ENCODE peak calls at places on chromosomes 6 and 20, in ten cellular contexts. Y is B cell; C is H1; T is AG04450; X is A549; A is brain microvascular endothelial cell; I is ascending aorta; G is right lobe of liver; Z is fibroblast of pulmonary artery; W is activated CD8-positive, alpha-beta T cell treated with anti-CD3 and anti-CD28 coated beads for 36 hours. Q is an unnamed sample.

GRCh38 chr6:110044093-110044492 is 66.0 kb downstream of the GPR6 start:
- DNase-seq in Z (no peak), A (no peak), C (no peak), T (no peak), W (no peak), G (no peak), Y (no peak), X (no peak), I (no peak), Q (no peak)

GRCh38 chr6:100464162-100464851 is 414 bp downstream of the SIM1 start:
- DNase-seq in X (no peak), G (no peak), C (no peak), Z (no peak), I (no peak), Y (no peak), T (no peak), W (no peak), A (no peak), Q (no peak)

GRCh38 chr6:165701564-165702354 is 38.7 kb upstream of the PDE10A start:
- DNase-seq in X (no peak), G (no peak), Y (no peak), T (no peak), Z (no peak), I (no peak), A (no peak), C (no peak), W (no peak), Q (no peak)

GRCh38 chr20:13571662-13572061 is 67.1 kb downstream of the TASP1 start:
- DNase-seq in G (no peak), C (peak), A (no peak), X (no peak), Y (no peak), I (no peak), T (no peak), W (no peak), Z (no peak), Q (no peak)

GRCh38 chr6:143368426-143368825 is 82.1 kb downstream of the ADAT2 start:
- DNase-seq in T (peak), I (no peak), C (no peak), X (no peak), Z (peak), A (peak), G (no peak), Y (no peak), W (peak), Q (peak)

GRCh38 chr6:169292340-169293124 is 38.9 kb upstream of the THBS2 start:
- DNase-seq in Z (peak), T (peak), Y (no peak), A (peak), W (no peak), G (no peak), I (no peak), C (no peak), X (peak), Q (no peak)

GRCh38 chr6:71072508-71072907 is 115.6 kb upstream of the B3GAT2 start:
- DNase-seq in C (no peak), T (no peak), G (no peak), W (no peak), X (no peak), Z (peak), A (peak), I (no peak), Y (no peak), Q (no peak)

GRCh38 chr6:13079096-13079758 is 249.1 kb downstream of the TBC1D7 start:
- DNase-seq in C (no peak), I (no peak), Y (no peak), G (no peak), A (no peak), W (no peak), X (no peak), Z (no peak), T (no peak), Q (no peak)

GRCh38 chr6:147738516-147739187 is 230.2 kb downstream of the SAMD5 start:
- DNase-seq in C (no peak), I (no peak), Y (no peak), G (no peak), Z (peak), T (no peak), W (peak), X (no peak), A (no peak), Q (no peak)

GRCh38 chr6:36912583-36912982 is 26.8 kb downstream of the C6orf89 start:
- DNase-seq in W (peak), T (peak), X (no peak), Y (no peak), A (peak), C (no peak), G (no peak), Z (peak), I (no peak), Q (peak)

GRCh38 chr6:142702501-142703460 is 242.2 kb downstream of the HIVEP2 start:
- DNase-seq in Z (peak), G (peak), Y (peak), T (no peak), W (no peak), C (no peak), X (no peak), A (no peak), I (peak), Q (peak)

GRCh38 chr6:12276332-12276943 is 13.7 kb upstream of the EDN1 start:
- DNase-seq in A (no peak), W (no peak), C (no peak), T (no peak), X (no peak), G (no peak), Z (no peak), I (no peak), Y (no peak), Q (no peak)

GRCh38 chr6:83006270-83006905 is 59.3 kb downstream of the UBE3D start:
- DNase-seq in Z (no peak), Y (no peak), T (no peak), C (no peak), G (no peak), X (no peak), W (no peak), I (no peak), A (no peak), Q (no peak)

GRCh38 chr6:37779111-37779800 is 40.3 kb upstream of the ZFAND3 start:
- DNase-seq in T (no peak), X (no peak), A (no peak), Z (no peak), C (no peak), G (no peak), Y (no peak), W (no peak), I (no peak), Q (no peak)

GRCh38 chr6:47092249-47092648 is 50.1 kb upstream of the ADGRF1 start:
- DNase-seq in C (no peak), A (no peak), Y (no peak), Z (peak), I (no peak), W (no peak), G (no peak), T (no peak), X (no peak), Q (no peak)

GRCh38 chr6:33904050-33904827 is 100.4 kb upstream of the MLN start:
- DNase-seq in I (no peak), W (peak), G (no peak), X (no peak), T (no peak), A (no peak), C (no peak), Y (peak), Z (no peak), Q (peak)

DNA sequence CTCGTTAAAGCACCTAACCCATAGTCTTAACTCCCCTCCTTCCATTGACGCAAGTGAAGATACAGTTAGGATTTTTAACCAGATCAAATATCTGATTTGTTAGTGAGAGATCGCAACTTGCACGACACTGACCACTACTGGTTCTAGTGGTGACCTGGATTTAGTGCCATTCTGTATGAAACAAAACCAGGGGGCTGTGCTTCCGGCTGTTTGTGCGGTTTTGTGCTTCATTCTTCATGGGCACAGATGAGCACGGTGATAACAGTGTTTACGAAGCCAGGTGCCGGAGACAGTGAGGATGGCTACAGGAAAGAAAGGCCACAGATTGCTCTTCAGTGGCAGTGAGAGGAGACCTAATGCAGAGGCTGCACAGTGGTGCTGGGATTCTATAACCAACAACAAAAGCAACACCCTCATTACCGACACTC is 75.5 kb downstream of the NOL4L start:
- DNase-seq in T (no peak), C (no peak), A (no peak), X (no peak), Y (peak), W (peak), I (no peak), Z (no peak), G (no peak), Q (peak)
- TF ChIP-seq CTCF in T (peak), C (peak), A (peak), X (peak), Y (no peak), W (no peak), I (no peak), Z (peak), G (peak), Q (no peak)

GRCh38 chr6:134330555-134330954 is 12.6 kb upstream of the SGK1 start:
- DNase-seq in C (no peak), Y (no peak), Z (no peak), W (no peak), X (no peak), I (no peak), A (no peak), T (no peak), G (no peak), Q (no peak)

GRCh38 chr6:134331255-134331654 is 13.3 kb upstream of the SGK1 start:
- DNase-seq in C (no peak), Y (no peak), T (no peak), A (no peak), Z (no peak), I (no peak), W (no peak), G (no peak), X (no peak), Q (no peak)

GRCh38 chr6:134324766-134325165 is 6.9 kb upstream of the SGK1 start:
- DNase-seq in I (no peak), T (no peak), A (no peak), C (no peak), Z (no peak), G (no peak), X (no peak), Y (no peak), W (no peak), Q (no peak)

GRCh38 chr6:134328138-134328537 is 10.2 kb upstream of the SGK1 start:
- DNase-seq in W (no peak), X (no peak), Y (no peak), Z (no peak), T (no peak), A (no peak), C (no peak), G (no peak), I (no peak), Q (no peak)

DNA sequence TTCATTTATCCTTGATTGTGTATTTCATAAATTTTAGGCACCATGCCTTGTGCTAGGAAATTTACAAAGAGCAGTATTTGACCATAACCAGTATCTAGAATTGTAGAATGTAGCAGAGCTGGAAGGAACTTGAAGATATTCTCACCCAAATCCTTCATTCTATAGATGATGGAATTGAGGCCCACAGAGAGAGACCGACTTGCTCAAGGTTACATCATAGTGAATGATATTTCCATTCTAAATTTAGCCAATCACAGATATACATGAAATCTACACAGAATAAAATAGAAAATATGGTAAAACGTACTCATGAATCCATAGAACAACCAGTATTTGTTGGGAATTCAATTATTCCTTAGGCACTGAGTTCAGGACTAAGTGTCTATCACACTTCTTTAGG is 10.9 kb upstream of the SGK1 start:
- DNase-seq in A (no peak), W (no peak), G (no peak), C (no peak), Y (no peak), T (no peak), X (no peak), I (no peak), Z (no peak), Q (no peak)
- TF ChIP-seq CTCF in A (no peak), W (no peak), G (no peak), C (no peak), Y (no peak), T (no peak), X (no peak), I (no peak), Z (no peak), Q (no peak)

DNA sequence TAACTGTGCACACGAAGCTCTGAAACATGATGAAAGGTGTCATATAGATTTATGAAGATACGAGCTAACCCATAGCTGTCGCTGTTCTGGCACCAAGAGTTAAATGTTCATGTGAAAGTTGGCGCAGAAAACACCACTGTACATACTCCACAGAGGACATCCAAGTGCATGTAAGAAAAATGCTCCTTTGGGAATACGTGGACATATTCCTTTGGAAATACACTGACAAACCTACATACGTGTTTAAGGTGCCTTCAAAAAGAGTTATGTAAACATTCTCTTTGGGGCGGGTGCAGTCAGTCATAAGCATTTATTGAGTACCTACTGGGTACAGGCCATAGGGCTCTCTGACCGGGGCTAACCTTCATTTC is 723 bp upstream of the ARID1B start:
- DNase-seq in A (peak), X (no peak), G (no peak), Y (peak), T (no peak), Z (peak), W (peak), C (no peak), I (no peak), Q (peak)
- TF ChIP-seq CTCF in A (peak), X (no peak), G (no peak), Y (no peak), T (no peak), Z (no peak), W (no peak), C (no peak), I (no peak), Q (no peak)

DNA sequence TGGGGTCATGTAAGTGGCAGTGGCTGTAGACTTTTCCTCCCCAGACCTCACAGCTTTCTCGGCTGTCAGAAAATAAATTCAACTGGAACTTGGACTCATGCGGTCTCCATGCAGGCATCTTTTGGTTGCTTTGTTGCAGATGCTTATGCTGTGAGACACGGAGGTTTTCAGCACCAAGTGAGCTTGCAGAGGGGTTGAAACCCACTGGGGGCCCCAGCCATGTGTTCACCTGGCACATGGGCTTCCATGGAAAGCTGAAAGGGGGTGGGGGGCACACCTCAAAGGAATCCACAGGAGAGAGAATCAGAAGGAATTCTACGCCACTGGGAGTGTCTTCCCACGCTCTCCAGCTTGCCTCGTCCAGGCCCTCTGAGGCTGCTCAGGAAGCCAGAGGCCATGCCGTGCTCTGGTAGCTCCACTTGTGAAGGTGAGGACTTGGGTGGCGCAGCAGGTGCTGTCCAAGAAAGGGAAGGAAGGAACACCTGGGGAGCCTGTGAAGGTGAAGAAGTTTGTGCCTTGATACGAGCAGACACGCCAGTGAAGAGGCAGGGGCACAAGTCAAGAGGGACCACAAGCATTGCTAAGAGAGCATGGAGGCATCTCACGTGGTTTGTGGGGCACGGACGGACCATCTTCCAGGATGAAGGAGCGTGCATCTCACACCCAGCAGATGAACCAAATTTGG is 134.3 kb upstream of the PMEPA1 start:
- DNase-seq in T (no peak), Z (no peak), C (no peak), X (no peak), I (no peak), G (no peak), Y (no peak), W (no peak), A (no peak), Q (no peak)
- TF ChIP-seq CTCF in T (no peak), Z (no peak), C (no peak), X (no peak), I (no peak), G (no peak), Y (no peak), W (no peak), A (no peak), Q (no peak)

Q was measured in GM20000.